ENCODE peak calls at places on chromosomes 13 and 19, in four cellular contexts. One of them, this sample, is unnamed.

GRCh38 chr19:34399886-34400285 is 4.3 kb upstream of the PDCD2L start:
- DNase-seq in SK-N-SH: no peak
- DNase-seq in A549: no peak
- DNase-seq in GM12878: no peak
- DNase-seq in this sample: no peak

GRCh38 chr13:105341256-105341655 is 1194.2 kb downstream of the EFNB2 start:
- DNase-seq in SK-N-SH: no peak
- DNase-seq in A549: no peak
- DNase-seq in GM12878: no peak
- DNase-seq in this sample: no peak

GRCh38 chr13:30577381-30577780 is 40.3 kb upstream of the USPL1 start:
- DNase-seq in SK-N-SH: no peak
- DNase-seq in A549: no peak
- DNase-seq in GM12878: peak; percentile 72
- DNase-seq in this sample: peak; percentile 65

GRCh38 chr19:19860756-19861390 is 4.8 kb upstream of the ZNF253 start:
- DNase-seq in SK-N-SH: peak; percentile 58
- DNase-seq in A549: no peak
- DNase-seq in GM12878: no peak
- DNase-seq in this sample: peak; percentile 49

GRCh38 chr13:110308377-110309158 is 1.5 kb downstream of the COL4A2 start:
- DNase-seq in SK-N-SH: peak; percentile 66
- DNase-seq in A549: no peak
- DNase-seq in GM12878: no peak
- DNase-seq in this sample: no peak

GRCh38 chr13:99085139-99085845 is 107.4 kb upstream of the DOCK9 start:
- DNase-seq in SK-N-SH: no peak
- DNase-seq in A549: no peak
- DNase-seq in GM12878: no peak
- DNase-seq in this sample: peak; percentile 21

GRCh38 chr13:60627071-60627686 is 230.2 kb downstream of the TDRD3 start:
- DNase-seq in SK-N-SH: peak; percentile 51
- DNase-seq in A549: peak; percentile 6
- DNase-seq in GM12878: no peak
- DNase-seq in this sample: peak; percentile 37

GRCh38 chr13:98976338-98976737 is 1.5 kb downstream of the DOCK9 start:
- DNase-seq in SK-N-SH: no peak
- DNase-seq in A549: no peak
- DNase-seq in GM12878: no peak
- DNase-seq in this sample: no peak

GRCh38 chr13:33281951-33282595 is 3.5 kb downstream of the STARD13 start:
- DNase-seq in SK-N-SH: no peak
- DNase-seq in A549: no peak
- DNase-seq in GM12878: no peak
- DNase-seq in this sample: no peak

GRCh38 chr13:88979465-88980180 is 1308.5 kb downstream of the SLITRK5 start:
- DNase-seq in SK-N-SH: peak; percentile 6
- DNase-seq in A549: no peak
- DNase-seq in GM12878: no peak
- DNase-seq in this sample: no peak

GRCh38 chr19:6138066-6138465 is 2.6 kb downstream of the ACSBG2 start:
- DNase-seq in SK-N-SH: peak; percentile 16
- DNase-seq in A549: no peak
- DNase-seq in GM12878: no peak
- DNase-seq in this sample: no peak

GRCh38 chr19:7078007-7078406 is 8.5 kb downstream of the ZNF557 start:
- DNase-seq in SK-N-SH: no peak
- DNase-seq in A549: no peak
- DNase-seq in GM12878: no peak
- DNase-seq in this sample: no peak

GRCh38 chr19:50496189-50497029 is 14.6 kb downstream of the JOSD2 start:
- DNase-seq in SK-N-SH: peak; percentile 69
- DNase-seq in A549: no peak
- DNase-seq in GM12878: no peak
- DNase-seq in this sample: no peak

GRCh38 chr19:50835785-50836542 is 2.6 kb upstream of the KLK15 start:
- DNase-seq in SK-N-SH: peak; percentile 96
- DNase-seq in A549: peak; percentile 95
- DNase-seq in GM12878: peak; percentile 26
- DNase-seq in this sample: peak; percentile 93

GRCh38 chr19:5691205-5691929 is 1.3 kb downstream of the RPL36 start:
- DNase-seq in SK-N-SH: peak; percentile 67
- DNase-seq in A549: no peak
- DNase-seq in GM12878: no peak
- DNase-seq in this sample: peak; percentile 68

GRCh38 chr13:79995334-79995733 is 345.6 kb downstream of the SPRY2 start:
- DNase-seq in SK-N-SH: no peak
- DNase-seq in A549: no peak
- DNase-seq in GM12878: no peak
- DNase-seq in this sample: no peak

GRCh38 chr13:99357149-99357596 is 50.0 kb upstream of the GPR183 start:
- DNase-seq in SK-N-SH: no peak
- DNase-seq in A549: no peak
- DNase-seq in GM12878: peak; percentile 61
- DNase-seq in this sample: peak; percentile 76

GRCh38 chr19:33508009-33508408 is 13.6 kb downstream of the PEPD start:
- DNase-seq in SK-N-SH: no peak
- DNase-seq in A549: no peak
- DNase-seq in GM12878: no peak
- DNase-seq in this sample: no peak

GRCh38 chr19:435707-436412 is 25.0 kb downstream of the SHC2 start:
- DNase-seq in SK-N-SH: no peak
- DNase-seq in A549: no peak
- DNase-seq in GM12878: no peak
- DNase-seq in this sample: no peak

GRCh38 chr13:50942630-50943311 is 33.2 kb downstream of the RNASEH2B start:
- DNase-seq in SK-N-SH: no peak
- DNase-seq in A549: no peak
- DNase-seq in GM12878: no peak
- DNase-seq in this sample: no peak

GRCh38 chr19:38182536-38183210 is 41.3 kb downstream of the DPF1 start:
- DNase-seq in SK-N-SH: no peak
- DNase-seq in A549: no peak
- DNase-seq in GM12878: no peak
- DNase-seq in this sample: no peak

GRCh38 chr19:38180071-38180470 is 44.0 kb downstream of the DPF1 start:
- DNase-seq in SK-N-SH: no peak
- DNase-seq in A549: no peak
- DNase-seq in GM12878: no peak
- DNase-seq in this sample: no peak

GRCh38 chr19:38184815-38185214 is 39.2 kb downstream of the DPF1 start:
- DNase-seq in SK-N-SH: no peak
- DNase-seq in A549: no peak
- DNase-seq in GM12878: no peak
- DNase-seq in this sample: no peak

DNA sequence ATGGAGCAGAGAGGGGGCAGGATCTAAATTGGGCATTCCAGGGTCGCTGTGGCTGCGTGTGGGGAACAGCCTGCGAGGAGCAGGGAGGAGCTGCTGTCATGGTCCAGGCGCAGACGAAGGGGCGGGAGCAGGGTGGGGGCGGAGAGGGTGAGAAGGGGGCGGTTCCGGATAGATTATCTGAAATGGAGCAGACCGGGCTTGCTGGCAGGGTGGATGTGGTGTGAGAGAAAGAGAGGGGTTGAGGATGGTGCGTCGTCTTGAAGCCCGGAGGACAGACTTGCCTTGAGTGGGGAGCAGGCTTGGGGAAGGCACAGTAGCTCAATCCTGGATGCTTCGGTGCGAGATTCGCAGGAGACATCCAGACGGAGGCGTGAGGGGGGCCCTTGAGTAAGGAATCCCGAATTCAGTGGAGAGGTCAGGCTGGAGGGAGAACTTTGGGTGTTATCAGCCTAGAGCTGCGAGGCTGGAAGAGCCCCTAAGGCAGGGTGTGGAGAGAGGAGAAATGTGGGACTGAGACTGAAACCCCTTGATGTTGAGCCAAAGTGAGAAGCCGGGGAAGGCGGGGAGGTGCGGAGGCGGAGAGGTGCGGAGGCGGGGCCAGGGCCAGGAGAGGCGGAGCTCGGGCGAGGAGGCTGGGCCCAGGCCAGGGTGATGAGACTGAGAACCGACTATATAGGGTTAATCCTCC is 40.7 kb downstream of the DPF1 start:
- DNase-seq in SK-N-SH: no peak
- DNase-seq in A549: no peak
- DNase-seq in GM12878: no peak
- DNase-seq in this sample: peak; percentile 89
- TF ChIP-seq SMC3 in SK-N-SH: no peak
- TF ChIP-seq SMC3 in A549: no peak
- TF ChIP-seq SMC3 in GM12878: no peak
- TF ChIP-seq SMC3 in this sample: no peak

DNA sequence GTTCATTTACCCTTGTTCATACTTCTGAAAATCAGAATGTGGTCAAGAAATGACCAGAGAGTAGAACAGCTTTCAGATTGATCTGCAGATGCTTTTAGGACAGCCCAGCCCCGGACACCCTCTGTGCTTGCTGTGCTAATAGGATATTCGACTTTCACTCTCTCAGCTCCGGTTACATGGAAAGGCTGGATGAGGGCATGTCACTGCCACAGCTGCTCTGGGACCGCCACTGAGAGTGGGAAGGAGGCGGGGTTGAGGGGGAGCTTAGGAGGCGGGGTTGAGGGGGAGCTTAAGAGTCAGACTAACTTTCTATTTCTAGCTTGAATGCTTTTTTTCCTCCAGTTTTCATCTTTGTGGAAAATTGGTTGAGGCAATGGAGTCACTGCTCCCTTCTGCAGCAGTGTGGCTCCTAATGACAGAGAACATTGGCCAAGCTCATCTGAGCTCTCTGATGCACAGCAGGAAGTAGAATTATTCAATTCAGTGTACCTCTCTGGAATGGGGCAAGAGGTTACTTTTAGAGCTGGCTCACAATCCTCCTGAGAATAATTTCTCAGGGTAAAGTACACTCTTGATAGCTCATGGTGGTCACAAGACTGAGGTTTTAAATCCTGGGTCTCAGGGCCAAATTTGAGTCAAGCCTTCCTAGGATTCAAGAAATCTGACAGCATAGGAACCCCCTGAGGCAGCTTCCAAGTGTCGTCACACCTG is 74.6 kb upstream of the NPAS1 start:
- DNase-seq in SK-N-SH: peak; percentile 34
- DNase-seq in A549: no peak
- DNase-seq in GM12878: no peak
- DNase-seq in this sample: no peak
- TF ChIP-seq SMC3 in SK-N-SH: no peak
- TF ChIP-seq SMC3 in A549: no peak
- TF ChIP-seq SMC3 in GM12878: no peak
- TF ChIP-seq SMC3 in this sample: no peak

GRCh38 chr13:35720290-35720689 is 243.8 kb upstream of the MAB21L1 start:
- DNase-seq in SK-N-SH: no peak
- DNase-seq in A549: no peak
- DNase-seq in GM12878: no peak
- DNase-seq in this sample: no peak

GRCh38 chr13:35723061-35723461 is 246.6 kb upstream of the MAB21L1 start:
- DNase-seq in SK-N-SH: no peak
- DNase-seq in A549: no peak
- DNase-seq in GM12878: no peak
- DNase-seq in this sample: no peak

GRCh38 chr13:35722438-35723060 is 246.1 kb upstream of the MAB21L1 start:
- DNase-seq in SK-N-SH: no peak
- DNase-seq in A549: no peak
- DNase-seq in GM12878: no peak
- DNase-seq in this sample: no peak

GRCh38 chr13:35718084-35718483 is 241.6 kb upstream of the MAB21L1 start:
- DNase-seq in SK-N-SH: no peak
- DNase-seq in A549: no peak
- DNase-seq in GM12878: no peak
- DNase-seq in this sample: no peak

GRCh38 chr13:35720690-35721554 is 244.4 kb upstream of the MAB21L1 start:
- DNase-seq in SK-N-SH: peak; percentile 89
- DNase-seq in A549: peak; percentile 59
- DNase-seq in GM12878: no peak
- DNase-seq in this sample: peak; percentile 61
- TF ChIP-seq SMC3 in SK-N-SH: peak; percentile 98
- TF ChIP-seq SMC3 in A549: peak; percentile 70
- TF ChIP-seq SMC3 in GM12878: peak; percentile 54
- TF ChIP-seq SMC3 in this sample: peak; percentile 62

GRCh38 chr13:28204043-28204442 is 65.7 kb downstream of the PAN3 start:
- DNase-seq in SK-N-SH: no peak
- DNase-seq in A549: no peak
- DNase-seq in GM12878: no peak
- DNase-seq in this sample: no peak

GRCh38 chr13:28199089-28199488 is 60.7 kb downstream of the PAN3 start:
- DNase-seq in SK-N-SH: no peak
- DNase-seq in A549: no peak
- DNase-seq in GM12878: no peak
- DNase-seq in this sample: peak; percentile 16

GRCh38 chr13:28204690-28205443 is 66.5 kb downstream of the PAN3 start:
- DNase-seq in SK-N-SH: no peak
- DNase-seq in A549: no peak
- DNase-seq in GM12878: peak; percentile 13
- DNase-seq in this sample: no peak
- TF ChIP-seq SMC3 in SK-N-SH: no peak
- TF ChIP-seq SMC3 in A549: no peak
- TF ChIP-seq SMC3 in GM12878: no peak
- TF ChIP-seq SMC3 in this sample: no peak

GRCh38 chr13:48655291-48655690 is 1.6 kb downstream of the CYSLTR2 start:
- DNase-seq in SK-N-SH: no peak
- DNase-seq in A549: no peak
- DNase-seq in GM12878: no peak
- DNase-seq in this sample: no peak

GRCh38 chr13:48661112-48661511 is 7.4 kb downstream of the CYSLTR2 start:
- DNase-seq in SK-N-SH: no peak
- DNase-seq in A549: no peak
- DNase-seq in GM12878: no peak
- DNase-seq in this sample: no peak

GRCh38 chr13:48662226-48662625 is 8.5 kb downstream of the CYSLTR2 start:
- DNase-seq in SK-N-SH: no peak
- DNase-seq in A549: no peak
- DNase-seq in GM12878: no peak
- DNase-seq in this sample: no peak

GRCh38 chr13:48656621-48657020 is 2.9 kb downstream of the CYSLTR2 start:
- DNase-seq in SK-N-SH: no peak
- DNase-seq in A549: no peak
- DNase-seq in GM12878: no peak
- DNase-seq in this sample: no peak

DNA sequence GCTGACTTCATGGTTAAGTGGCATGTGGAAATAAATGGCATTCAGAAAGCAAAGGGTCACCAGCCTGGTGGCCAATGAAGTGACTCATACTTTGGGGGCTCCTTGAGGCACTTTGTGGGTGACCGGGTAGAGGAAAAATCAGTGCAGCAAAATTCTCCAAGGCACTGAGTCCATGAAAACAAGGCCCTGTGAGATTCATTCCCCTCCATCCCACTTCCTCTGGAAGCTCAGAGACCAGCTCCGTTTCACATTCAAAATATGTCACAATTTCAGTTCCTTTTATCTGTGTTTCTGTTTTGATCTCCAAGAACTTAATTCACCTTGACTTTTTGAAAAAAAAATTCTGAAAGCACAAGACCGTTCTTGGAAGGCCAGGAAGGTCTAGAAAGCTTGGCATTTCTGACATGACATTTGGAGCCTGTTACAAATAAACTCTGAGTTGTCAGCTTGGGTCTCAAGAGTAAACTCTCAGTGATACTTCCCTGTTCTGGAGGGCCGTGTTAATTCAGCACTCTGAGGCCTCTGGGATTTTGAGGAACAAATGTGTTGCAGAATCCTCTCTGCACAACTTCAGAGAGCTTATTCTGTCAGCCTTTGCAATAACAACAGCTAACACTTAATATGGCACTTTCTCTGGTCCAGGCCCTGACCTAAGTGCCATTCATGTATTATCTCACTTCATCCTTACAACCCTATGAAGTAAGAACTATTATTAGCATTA is 6.8 kb downstream of the CYSLTR2 start:
- DNase-seq in SK-N-SH: no peak
- DNase-seq in A549: no peak
- DNase-seq in GM12878: peak; percentile 27
- DNase-seq in this sample: no peak
- TF ChIP-seq SMC3 in SK-N-SH: no peak
- TF ChIP-seq SMC3 in A549: no peak
- TF ChIP-seq SMC3 in GM12878: no peak
- TF ChIP-seq SMC3 in this sample: no peak

This sample was measured in K562.